ENCODE peak calls at places on chromosomes 4 and X, in nine cellular contexts. F is foreskin keratinocyte; E is GM04504; Q is KBM-7; U is activated CD4-positive, alpha-beta T cell treated with anti-CD3 and anti-CD28 coated beads for 1 hour; K is fibroblast of lung; D is stimulated activated CD8-positive, alpha-beta memory T cell treated with anti-CD3 and anti-CD28 coated beads, Interleukin-7, amount 100 ng/mL, for 24 hours; Y is stimulated activated CD4-positive, alpha-beta T cell treated with anti-CD3 and anti-CD28 coated beads, Interleukin-4, amount 100 ng/mL, for 24 hours; N is fibroblast of gingiva. P is an unnamed sample.

GRCh38 chr4:144204431-144204830 is 63.9 kb upstream of the GYPA start:
- DNase-seq in F (no peak), Y (no peak), N (no peak), E (no peak), U (no peak), K (no peak), Q (no peak), D (no peak), P (no peak)

GRCh38 chr4:180814875-180815417 is 1428.3 kb upstream of the TENM3 start:
- DNase-seq in N (no peak), D (no peak), U (no peak), E (no peak), Y (no peak), F (no peak), K (no peak), Q (no peak), P (no peak)

GRCh38 chr4:153451931-153452660 is 14.1 kb upstream of the TMEM131L start:
- DNase-seq in E (no peak), F (no peak), K (no peak), Q (no peak), Y (no peak), D (no peak), U (no peak), N (peak), P (no peak)

GRCh38 chr4:128844931-128845330 is 35.4 kb downstream of the JADE1 start:
- DNase-seq in E (no peak), D (no peak), K (no peak), Y (no peak), Q (no peak), N (peak), F (no peak), U (no peak), P (no peak)

GRCh38 chr4:8893624-8894423 is 22.2 kb upstream of the HMX1 start:
- DNase-seq in F (no peak), N (no peak), Y (no peak), K (no peak), U (no peak), E (no peak), D (no peak), Q (no peak), P (no peak)

GRCh38 chr4:18194278-18194677 is 172.7 kb upstream of the LCORL start:
- DNase-seq in D (no peak), Y (no peak), Q (no peak), N (no peak), U (no peak), E (no peak), K (no peak), F (no peak), P (no peak)

GRCh38 chr4:17030543-17030942 is 132.1 kb upstream of the LDB2 start:
- DNase-seq in D (no peak), Y (no peak), U (no peak), K (peak), N (peak), E (peak), F (peak), Q (no peak), P (peak)

GRCh38 chr4:106062452-106062875 is 167.2 kb downstream of the NPNT start:
- DNase-seq in D (no peak), U (no peak), K (peak), Q (peak), Y (no peak), E (peak), F (peak), N (peak), P (peak)

GRCh38 chr4:168501407-168501806 is 4.6 kb downstream of the PALLD start:
- DNase-seq in Q (no peak), K (no peak), F (no peak), Y (no peak), D (no peak), E (no peak), N (no peak), U (no peak), P (no peak)

GRCh38 chrX:153726286-153727107 is 1.8 kb downstream of the ABCD1 start:
- DNase-seq in D (no peak), K (peak), Y (peak), U (no peak), Q (peak), E (no peak), N (peak), F (no peak), P (peak)

P was measured in GM03348.